ENCODE peak calls at places on chromosomes 1 and 21, in four cellular contexts. One of them, this sample, is unnamed.

GRCh38 chr1:215731699-215732098 is 164.6 kb downstream of the KCTD3 start:
- DNase-seq in psoas muscle: no peak
- DNase-seq in fibroblast of lung: no peak
- DNase-seq in CD4-positive, alpha-beta memory T cell: no peak
- DNase-seq in this sample: no peak

GRCh38 chr21:18049461-18049860 is 195.2 kb upstream of the CHODL start:
- DNase-seq in psoas muscle: no peak
- DNase-seq in fibroblast of lung: no peak
- DNase-seq in CD4-positive, alpha-beta memory T cell: no peak
- DNase-seq in this sample: no peak

GRCh38 chr1:230735447-230735846 is 11.7 kb upstream of the CAPN9 start:
- DNase-seq in psoas muscle: no peak
- DNase-seq in fibroblast of lung: no peak
- DNase-seq in CD4-positive, alpha-beta memory T cell: no peak
- DNase-seq in this sample: no peak

GRCh38 chr1:43368646-43369020 is 822 bp upstream of the ELOVL1 start:
- DNase-seq in psoas muscle: no peak
- DNase-seq in fibroblast of lung: no peak
- DNase-seq in CD4-positive, alpha-beta memory T cell: no peak
- DNase-seq in this sample: no peak

GRCh38 chr1:41776896-41777431 is 141.8 kb downstream of the HIVEP3 start:
- DNase-seq in psoas muscle: no peak
- DNase-seq in fibroblast of lung: no peak
- DNase-seq in CD4-positive, alpha-beta memory T cell: no peak
- DNase-seq in this sample: no peak

GRCh38 chr1:43541721-43542401 is 11.2 kb downstream of the PTPRF start:
- DNase-seq in psoas muscle: peak; percentile 79
- DNase-seq in fibroblast of lung: peak; percentile 63
- DNase-seq in CD4-positive, alpha-beta memory T cell: no peak
- DNase-seq in this sample: no peak

GRCh38 chr1:16167331-16168143 is 11.7 kb upstream of the EPHA2 start:
- DNase-seq in psoas muscle: no peak
- DNase-seq in fibroblast of lung: no peak
- DNase-seq in CD4-positive, alpha-beta memory T cell: peak; percentile 70
- DNase-seq in this sample: no peak

GRCh38 chr21:40553781-40554180 is 293.2 kb downstream of the DSCAM start:
- DNase-seq in psoas muscle: no peak
- DNase-seq in fibroblast of lung: no peak
- DNase-seq in CD4-positive, alpha-beta memory T cell: no peak
- DNase-seq in this sample: no peak

GRCh38 chr1:1330366-1331067 is 563 bp upstream of the TAS1R3 start:
- DNase-seq in psoas muscle: no peak
- DNase-seq in fibroblast of lung: no peak
- DNase-seq in CD4-positive, alpha-beta memory T cell: no peak
- DNase-seq in this sample: no peak

GRCh38 chr1:225881081-225882007 is 836 bp downstream of the TMEM63A start:
- DNase-seq in psoas muscle: peak; percentile 63
- DNase-seq in fibroblast of lung: peak; percentile 44
- DNase-seq in CD4-positive, alpha-beta memory T cell: peak; percentile 55
- DNase-seq in this sample: no peak

GRCh38 chr1:172449585-172450523 is 6.0 kb upstream of the PIGC start:
- DNase-seq in psoas muscle: peak; percentile 54
- DNase-seq in fibroblast of lung: peak; percentile 67
- DNase-seq in CD4-positive, alpha-beta memory T cell: peak; percentile 44
- DNase-seq in this sample: no peak

GRCh38 chr1:31944205-31945089 is 6.3 kb upstream of the PTP4A2 start:
- DNase-seq in psoas muscle: peak; percentile 91
- DNase-seq in fibroblast of lung: peak; percentile 96
- DNase-seq in CD4-positive, alpha-beta memory T cell: peak; percentile 78
- DNase-seq in this sample: peak; percentile 75

GRCh38 chr1:93255222-93256079 is 74.9 kb downstream of the CCDC18 start:
- DNase-seq in psoas muscle: no peak
- DNase-seq in fibroblast of lung: peak; percentile 79
- DNase-seq in CD4-positive, alpha-beta memory T cell: no peak
- DNase-seq in this sample: no peak

GRCh38 chr1:94787676-94788075 is 32.5 kb upstream of the SLC44A3 start:
- DNase-seq in psoas muscle: no peak
- DNase-seq in fibroblast of lung: no peak
- DNase-seq in CD4-positive, alpha-beta memory T cell: no peak
- DNase-seq in this sample: no peak

GRCh38 chr1:39685071-39685470 is 6.2 kb downstream of the HPCAL4 start:
- DNase-seq in psoas muscle: no peak
- DNase-seq in fibroblast of lung: no peak
- DNase-seq in CD4-positive, alpha-beta memory T cell: no peak
- DNase-seq in this sample: no peak

GRCh38 chr1:228457017-228457395 is 30.2 kb upstream of the RNF187 start:
- DNase-seq in psoas muscle: no peak
- DNase-seq in fibroblast of lung: no peak
- DNase-seq in CD4-positive, alpha-beta memory T cell: no peak
- DNase-seq in this sample: no peak

GRCh38 chr1:234579967-234580366 is 30.0 kb downstream of the IRF2BP2 start:
- DNase-seq in psoas muscle: no peak
- DNase-seq in fibroblast of lung: no peak
- DNase-seq in CD4-positive, alpha-beta memory T cell: no peak
- DNase-seq in this sample: no peak

GRCh38 chr1:45004281-45004920 is 6.7 kb downstream of the HECTD3 start:
- DNase-seq in psoas muscle: no peak
- DNase-seq in fibroblast of lung: no peak
- DNase-seq in CD4-positive, alpha-beta memory T cell: no peak
- DNase-seq in this sample: no peak

GRCh38 chr1:109802136-109802900 is 38.6 kb upstream of the EPS8L3 start:
- DNase-seq in psoas muscle: no peak
- DNase-seq in fibroblast of lung: no peak
- DNase-seq in CD4-positive, alpha-beta memory T cell: peak; percentile 81
- DNase-seq in this sample: no peak

DNA sequence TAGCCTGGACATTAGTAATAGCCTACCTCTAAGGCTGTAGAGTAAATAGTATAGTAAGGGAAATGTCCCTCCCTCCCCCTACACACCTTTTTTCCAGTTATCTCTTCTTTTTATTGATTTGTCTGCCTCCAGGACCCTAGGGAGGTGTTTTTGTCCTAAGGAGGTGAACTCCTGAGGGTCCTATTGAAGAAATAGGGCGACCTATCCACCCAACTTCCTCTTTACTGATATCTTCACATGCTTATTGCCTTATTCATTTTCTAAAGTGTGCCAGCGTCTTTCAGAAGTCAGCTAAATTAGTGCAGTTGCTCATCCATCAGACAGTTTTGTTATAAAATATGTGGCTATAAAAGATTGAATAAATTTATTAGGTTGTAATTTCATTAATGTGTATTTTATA is 5.9 kb downstream of the BACH1 start:
- DNase-seq in psoas muscle: no peak
- DNase-seq in fibroblast of lung: no peak
- DNase-seq in CD4-positive, alpha-beta memory T cell: no peak
- DNase-seq in this sample: no peak
- H3K27ac ChIP-seq in psoas muscle: peak overlapping the region; percentile 43
- H3K27ac ChIP-seq in fibroblast of lung: no peak overlapping the region
- H3K27ac ChIP-seq in CD4-positive, alpha-beta memory T cell: no peak overlapping the region
- H3K27ac ChIP-seq in this sample: peak overlapping the region; percentile 73

DNA sequence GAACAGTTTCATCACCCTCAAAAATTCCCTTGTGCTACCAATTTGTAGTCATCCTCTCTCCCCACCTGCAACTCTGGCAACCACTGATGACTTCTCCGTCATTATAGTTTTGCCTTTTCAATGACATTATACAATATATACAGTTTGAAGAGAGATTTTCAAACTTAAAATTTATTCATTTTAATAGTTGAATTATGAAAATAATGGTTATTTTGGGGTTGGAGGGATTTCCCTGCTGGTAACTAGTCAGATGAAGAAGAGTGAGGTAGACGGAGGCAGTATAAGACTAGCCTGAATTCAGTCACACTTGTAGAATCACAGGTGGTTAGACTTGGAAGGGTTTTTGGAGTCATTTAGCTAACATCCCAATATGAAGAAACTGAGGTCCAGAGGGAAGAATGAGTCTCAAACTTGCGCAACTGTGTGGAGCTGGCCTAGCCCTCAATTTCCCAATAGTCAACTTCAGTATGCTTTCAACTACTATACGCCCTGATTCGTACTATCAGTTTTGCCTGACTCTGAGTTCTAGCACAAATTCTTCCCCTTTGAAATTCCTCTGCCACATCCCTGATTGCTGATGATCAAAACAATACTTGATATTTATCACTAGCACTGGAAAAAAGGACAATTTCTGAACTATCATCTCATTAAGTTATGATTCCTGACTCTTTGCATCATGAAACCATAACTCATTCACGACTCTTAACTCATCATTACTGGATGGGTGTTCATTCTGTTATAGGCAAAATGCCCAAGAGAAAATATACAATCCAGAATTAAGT is 54.2 kb downstream of the VANGL2 start:
- DNase-seq in psoas muscle: no peak
- DNase-seq in fibroblast of lung: no peak
- DNase-seq in CD4-positive, alpha-beta memory T cell: no peak
- DNase-seq in this sample: no peak
- H3K27ac ChIP-seq in psoas muscle: no peak overlapping the region
- H3K27ac ChIP-seq in fibroblast of lung: no peak overlapping the region
- H3K27ac ChIP-seq in CD4-positive, alpha-beta memory T cell: peak overlapping the region; percentile 32
- H3K27ac ChIP-seq in this sample: peak overlapping the region; percentile 62

GRCh38 chr1:209560529-209560928 is 23.0 kb upstream of the CAMK1G start:
- DNase-seq in psoas muscle: no peak
- DNase-seq in fibroblast of lung: no peak
- DNase-seq in CD4-positive, alpha-beta memory T cell: no peak
- DNase-seq in this sample: no peak

GRCh38 chr1:209557216-209557615 is 26.3 kb upstream of the CAMK1G start:
- DNase-seq in psoas muscle: no peak
- DNase-seq in fibroblast of lung: no peak
- DNase-seq in CD4-positive, alpha-beta memory T cell: no peak
- DNase-seq in this sample: no peak

GRCh38 chr1:209560952-209561351 is 22.6 kb upstream of the CAMK1G start:
- DNase-seq in psoas muscle: no peak
- DNase-seq in fibroblast of lung: no peak
- DNase-seq in CD4-positive, alpha-beta memory T cell: no peak
- DNase-seq in this sample: no peak

GRCh38 chr1:209564904-209565303 is 18.6 kb upstream of the CAMK1G start:
- DNase-seq in psoas muscle: no peak
- DNase-seq in fibroblast of lung: no peak
- DNase-seq in CD4-positive, alpha-beta memory T cell: no peak
- DNase-seq in this sample: no peak

GRCh38 chr1:209561561-209561960 is 22.0 kb upstream of the CAMK1G start:
- DNase-seq in psoas muscle: no peak
- DNase-seq in fibroblast of lung: no peak
- DNase-seq in CD4-positive, alpha-beta memory T cell: no peak
- DNase-seq in this sample: no peak
- H3K27ac ChIP-seq in psoas muscle: no peak overlapping the region
- H3K27ac ChIP-seq in fibroblast of lung: no peak overlapping the region
- H3K27ac ChIP-seq in CD4-positive, alpha-beta memory T cell: no peak overlapping the region
- H3K27ac ChIP-seq in this sample: no peak overlapping the region

GRCh38 chr1:23403355-23403734 is 21.2 kb downstream of the TCEA3 start:
- DNase-seq in psoas muscle: no peak
- DNase-seq in fibroblast of lung: no peak
- DNase-seq in CD4-positive, alpha-beta memory T cell: no peak
- DNase-seq in this sample: no peak
- H3K27ac ChIP-seq in psoas muscle: peak overlapping the region; percentile 75
- H3K27ac ChIP-seq in fibroblast of lung: peak overlapping the region; percentile 55
- H3K27ac ChIP-seq in CD4-positive, alpha-beta memory T cell: no peak overlapping the region
- H3K27ac ChIP-seq in this sample: no peak overlapping the region

This sample was measured in GM12878.